ENCODE peak calls at places on chromosome 16, in five cellular contexts. One of them, this sample, is unnamed.

GRCh38 chr16:24358117-24358516 is 102.0 kb downstream of the CACNG3 start:
- DNase-seq in HepG2: no peak
- DNase-seq in WTC11: no peak
- DNase-seq in K562: no peak
- DNase-seq in GM12878: no peak
- DNase-seq in this sample: no peak

GRCh38 chr16:66207139-66207863 is 159.2 kb upstream of the CDH5 start:
- DNase-seq in K562: no peak
- DNase-seq in WTC11: no peak
- DNase-seq in HepG2: no peak
- DNase-seq in GM12878: no peak
- DNase-seq in this sample: no peak

GRCh38 chr16:67236551-67237395 is 9.8 kb downstream of the TMEM208 start:
- DNase-seq in HepG2: peak
- DNase-seq in GM12878: no peak
- DNase-seq in K562: peak
- DNase-seq in WTC11: peak
- DNase-seq in this sample: peak

GRCh38 chr16:5065813-5066212 is at the start of gene C16orf89:
- DNase-seq in HepG2: no peak
- DNase-seq in K562: no peak
- DNase-seq in GM12878: no peak
- DNase-seq in WTC11: no peak
- DNase-seq in this sample: no peak

GRCh38 chr16:66361604-66362135 is 4.8 kb upstream of the CDH5 start:
- DNase-seq in GM12878: no peak
- DNase-seq in K562: no peak
- DNase-seq in HepG2: no peak
- DNase-seq in WTC11: no peak
- DNase-seq in this sample: no peak

GRCh38 chr16:86970279-86970678 is 346.9 kb downstream of the C16orf95 start:
- DNase-seq in K562: no peak
- DNase-seq in WTC11: no peak
- DNase-seq in GM12878: no peak
- DNase-seq in HepG2: no peak
- DNase-seq in this sample: no peak

GRCh38 chr16:17705847-17706246 is 235.1 kb upstream of the XYLT1 start:
- DNase-seq in WTC11: no peak
- DNase-seq in HepG2: no peak
- DNase-seq in K562: no peak
- DNase-seq in GM12878: no peak
- DNase-seq in this sample: no peak

GRCh38 chr16:86575754-86576557 is 2.4 kb upstream of the FOXL1 start:
- DNase-seq in WTC11: peak
- DNase-seq in GM12878: no peak
- DNase-seq in K562: peak
- DNase-seq in HepG2: peak
- DNase-seq in this sample: peak

GRCh38 chr16:88541109-88541508 is 29.1 kb upstream of the ZC3H18 start:
- DNase-seq in WTC11: no peak
- DNase-seq in GM12878: no peak
- DNase-seq in K562: no peak
- DNase-seq in HepG2: no peak
- DNase-seq in this sample: no peak

GRCh38 chr16:57609541-57610401 is 18.7 kb upstream of the ADGRG1 start:
- DNase-seq in K562: no peak
- DNase-seq in WTC11: no peak
- DNase-seq in GM12878: peak
- DNase-seq in HepG2: no peak
- DNase-seq in this sample: no peak

GRCh38 chr16:70540994-70541393 is 17.4 kb downstream of the SF3B3 start:
- DNase-seq in WTC11: no peak
- DNase-seq in HepG2: no peak
- DNase-seq in K562: no peak
- DNase-seq in GM12878: no peak
- DNase-seq in this sample: no peak

GRCh38 chr16:56116577-56116964 is 74.7 kb upstream of the GNAO1 start:
- DNase-seq in WTC11: no peak
- DNase-seq in K562: no peak
- DNase-seq in GM12878: no peak
- DNase-seq in HepG2: no peak
- DNase-seq in this sample: no peak
- TF ChIP-seq ESRRA in WTC11: no peak
- TF ChIP-seq ESRRA in K562: no peak
- TF ChIP-seq ESRRA in GM12878: no peak
- TF ChIP-seq ESRRA in HepG2: no peak
- TF ChIP-seq ESRRA in this sample: no peak

DNA sequence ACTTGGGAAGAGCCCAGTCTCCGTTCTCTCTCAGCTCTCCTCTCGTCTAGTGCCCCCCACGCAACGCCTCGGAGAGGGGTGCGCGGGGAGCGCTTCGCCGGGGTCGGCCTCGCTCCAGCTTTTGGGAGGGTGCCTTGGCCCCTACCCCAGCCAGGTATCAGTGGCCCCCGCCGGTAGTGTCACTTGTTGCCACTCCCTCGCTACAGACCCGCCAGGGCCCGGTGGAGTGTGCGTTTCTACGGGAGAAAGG is 786 bp upstream of the CDH11 start:
- DNase-seq in HepG2: no peak
- DNase-seq in K562: no peak
- DNase-seq in WTC11: no peak
- DNase-seq in GM12878: no peak
- DNase-seq in this sample: no peak
- TF ChIP-seq ESRRA in HepG2: no peak
- TF ChIP-seq ESRRA in K562: no peak
- TF ChIP-seq ESRRA in WTC11: no peak
- TF ChIP-seq ESRRA in GM12878: no peak
- TF ChIP-seq ESRRA in this sample: no peak

GRCh38 chr16:85104821-85105391 is 7.4 kb downstream of the CIBAR2 start:
- DNase-seq in WTC11: no peak
- DNase-seq in K562: no peak
- DNase-seq in GM12878: peak
- DNase-seq in HepG2: no peak
- DNase-seq in this sample: no peak
- TF ChIP-seq ESRRA in WTC11: no peak
- TF ChIP-seq ESRRA in K562: no peak
- TF ChIP-seq ESRRA in GM12878: no peak
- TF ChIP-seq ESRRA in HepG2: no peak
- TF ChIP-seq ESRRA in this sample: no peak

GRCh38 chr16:85029981-85030381 is 2.4 kb downstream of the KIAA0513 start:
- DNase-seq in GM12878: no peak
- DNase-seq in HepG2: no peak
- DNase-seq in WTC11: no peak
- DNase-seq in K562: no peak
- DNase-seq in this sample: no peak

GRCh38 chr16:85027968-85028637 is 508 bp downstream of the KIAA0513 start:
- DNase-seq in WTC11: no peak
- DNase-seq in K562: no peak
- DNase-seq in HepG2: no peak
- DNase-seq in GM12878: no peak
- DNase-seq in this sample: no peak

GRCh38 chr16:85028638-85029412 is 1.2 kb downstream of the KIAA0513 start:
- DNase-seq in GM12878: no peak
- DNase-seq in WTC11: no peak
- DNase-seq in K562: no peak
- DNase-seq in HepG2: no peak
- DNase-seq in this sample: no peak

GRCh38 chr16:85027349-85027967 is at the start of gene KIAA0513:
- DNase-seq in GM12878: peak
- DNase-seq in WTC11: peak
- DNase-seq in HepG2: peak
- DNase-seq in K562: peak
- DNase-seq in this sample: peak

DNA sequence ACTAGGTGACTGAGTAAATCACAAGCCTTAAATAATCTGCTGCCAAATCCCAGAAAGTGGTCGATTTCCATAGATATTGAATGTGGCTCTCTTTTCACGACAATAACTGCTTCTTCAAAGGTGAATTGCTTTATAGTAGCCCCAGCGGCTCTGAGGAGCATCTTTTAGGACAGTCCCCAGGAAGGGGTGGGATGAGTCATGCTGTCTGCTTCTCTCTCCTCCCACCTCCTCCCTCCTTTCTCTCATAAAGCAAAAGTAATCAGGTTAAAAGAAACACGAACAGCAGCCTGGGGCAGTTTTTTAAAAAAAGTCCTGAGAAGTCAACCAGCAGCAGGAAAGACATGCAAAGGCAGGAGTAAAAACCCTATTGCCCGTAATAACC is 1.8 kb downstream of the KIAA0513 start:
- DNase-seq in HepG2: no peak
- DNase-seq in WTC11: no peak
- DNase-seq in GM12878: peak
- DNase-seq in K562: peak
- DNase-seq in this sample: no peak
- TF ChIP-seq ESRRA in HepG2: no peak
- TF ChIP-seq ESRRA in WTC11: no peak
- TF ChIP-seq ESRRA in GM12878: no peak
- TF ChIP-seq ESRRA in K562: no peak
- TF ChIP-seq ESRRA in this sample: no peak

GRCh38 chr16:30368122-30368791 is 2.0 kb downstream of the TBC1D10B start:
- DNase-seq in K562: no peak
- DNase-seq in HepG2: no peak
- DNase-seq in GM12878: no peak
- DNase-seq in WTC11: no peak
- DNase-seq in this sample: no peak
- TF ChIP-seq ESRRA in K562: no peak
- TF ChIP-seq ESRRA in HepG2: no peak
- TF ChIP-seq ESRRA in GM12878: no peak
- TF ChIP-seq ESRRA in WTC11: no peak
- TF ChIP-seq ESRRA in this sample: no peak

GRCh38 chr16:22206847-22207714 is 1.0 kb downstream of the EEF2K start:
- DNase-seq in HepG2: no peak
- DNase-seq in K562: peak
- DNase-seq in GM12878: peak
- DNase-seq in WTC11: peak
- DNase-seq in this sample: peak
- TF ChIP-seq ESRRA in HepG2: no peak
- TF ChIP-seq ESRRA in K562: no peak
- TF ChIP-seq ESRRA in GM12878: no peak
- TF ChIP-seq ESRRA in WTC11: no peak
- TF ChIP-seq ESRRA in this sample: no peak

GRCh38 chr16:21264226-21265036 is 13.7 kb downstream of the CRYM start:
- DNase-seq in GM12878: no peak
- DNase-seq in HepG2: peak
- DNase-seq in WTC11: no peak
- DNase-seq in K562: no peak
- DNase-seq in this sample: no peak
- TF ChIP-seq ESRRA in GM12878: no peak
- TF ChIP-seq ESRRA in HepG2: no peak
- TF ChIP-seq ESRRA in WTC11: no peak
- TF ChIP-seq ESRRA in K562: no peak
- TF ChIP-seq ESRRA in this sample: no peak